ENCODE peak calls at places on chromosomes 1 and 21, in six cellular contexts. One of them, this sample, is unnamed.

GRCh38 chr1:44592208-44593145 is 81.8 kb downstream of the TMEM53 start:
- DNase-seq in heart right ventricle: no peak
- DNase-seq in uterus: no peak
- DNase-seq in spleen: peak; percentile 33
- DNase-seq in colonic mucosa: no peak
- DNase-seq in lower lobe of right lung: no peak
- DNase-seq in this sample: no peak

GRCh38 chr1:223411309-223411708 is 18.1 kb downstream of the CCDC185 start:
- DNase-seq in colonic mucosa: no peak
- DNase-seq in spleen: no peak
- DNase-seq in uterus: no peak
- DNase-seq in heart right ventricle: no peak
- DNase-seq in lower lobe of right lung: no peak
- DNase-seq in this sample: no peak

GRCh38 chr1:248730507-248731335 is 24.8 kb downstream of the LYPD8 start:
- DNase-seq in colonic mucosa: no peak
- DNase-seq in uterus: no peak
- DNase-seq in spleen: no peak
- DNase-seq in lower lobe of right lung: no peak
- DNase-seq in heart right ventricle: no peak
- DNase-seq in this sample: no peak

GRCh38 chr1:228372183-228373003 is 34.2 kb downstream of the TRIM11 start:
- DNase-seq in lower lobe of right lung: peak; percentile 52
- DNase-seq in colonic mucosa: peak; percentile 67
- DNase-seq in uterus: no peak
- DNase-seq in heart right ventricle: no peak
- DNase-seq in spleen: peak; percentile 79
- DNase-seq in this sample: no peak

GRCh38 chr1:183234660-183235476 is 48.8 kb downstream of the LAMC2 start:
- DNase-seq in uterus: peak; percentile 81
- DNase-seq in heart right ventricle: peak; percentile 69
- DNase-seq in lower lobe of right lung: no peak
- DNase-seq in colonic mucosa: peak; percentile 38
- DNase-seq in spleen: no peak
- DNase-seq in this sample: peak; percentile 96

GRCh38 chr1:236030572-236030971 is 34.3 kb downstream of the NID1 start:
- DNase-seq in uterus: no peak
- DNase-seq in spleen: no peak
- DNase-seq in lower lobe of right lung: no peak
- DNase-seq in heart right ventricle: no peak
- DNase-seq in colonic mucosa: no peak
- DNase-seq in this sample: no peak

GRCh38 chr1:154320882-154321608 is at the start of gene AQP10:
- DNase-seq in uterus: no peak
- DNase-seq in heart right ventricle: no peak
- DNase-seq in lower lobe of right lung: no peak
- DNase-seq in colonic mucosa: no peak
- DNase-seq in spleen: no peak
- DNase-seq in this sample: no peak

GRCh38 chr1:12441414-12442105 is 176.4 kb downstream of the DHRS3 start:
- DNase-seq in heart right ventricle: no peak
- DNase-seq in spleen: no peak
- DNase-seq in colonic mucosa: no peak
- DNase-seq in uterus: no peak
- DNase-seq in lower lobe of right lung: no peak
- DNase-seq in this sample: no peak

GRCh38 chr1:6619045-6619444 is 5.5 kb downstream of the PHF13 start:
- DNase-seq in spleen: no peak
- DNase-seq in heart right ventricle: no peak
- DNase-seq in uterus: no peak
- DNase-seq in colonic mucosa: no peak
- DNase-seq in lower lobe of right lung: no peak
- DNase-seq in this sample: no peak

GRCh38 chr1:219806642-219807041 is 121.7 kb downstream of the SLC30A10 start:
- DNase-seq in lower lobe of right lung: no peak
- DNase-seq in spleen: no peak
- DNase-seq in uterus: no peak
- DNase-seq in heart right ventricle: no peak
- DNase-seq in colonic mucosa: no peak
- DNase-seq in this sample: no peak

GRCh38 chr21:45432575-45433255 is 27.8 kb downstream of the COL18A1 start:
- DNase-seq in lower lobe of right lung: no peak
- DNase-seq in heart right ventricle: no peak
- DNase-seq in uterus: no peak
- DNase-seq in colonic mucosa: no peak
- DNase-seq in spleen: no peak
- DNase-seq in this sample: no peak

GRCh38 chr1:27402349-27402754 is 9.9 kb downstream of the GPR3 start:
- DNase-seq in uterus: peak; percentile 72
- DNase-seq in colonic mucosa: peak; percentile 83
- DNase-seq in lower lobe of right lung: peak; percentile 86
- DNase-seq in heart right ventricle: peak; percentile 79
- DNase-seq in spleen: peak; percentile 91
- DNase-seq in this sample: peak; percentile 52

GRCh38 chr1:92485374-92486250 is 1.1 kb downstream of the GFI1 start:
- DNase-seq in lower lobe of right lung: peak; percentile 81
- DNase-seq in uterus: no peak
- DNase-seq in spleen: peak; percentile 96
- DNase-seq in colonic mucosa: peak; percentile 70
- DNase-seq in heart right ventricle: no peak
- DNase-seq in this sample: peak; percentile 49

GRCh38 chr1:20112279-20113000 is 6.9 kb downstream of the PLA2G2D start:
- DNase-seq in colonic mucosa: no peak
- DNase-seq in lower lobe of right lung: no peak
- DNase-seq in spleen: no peak
- DNase-seq in uterus: no peak
- DNase-seq in heart right ventricle: no peak
- DNase-seq in this sample: no peak

GRCh38 chr1:119737040-119737682 is 25.4 kb downstream of the PHGDH start:
- DNase-seq in heart right ventricle: peak; percentile 36
- DNase-seq in colonic mucosa: peak; percentile 29
- DNase-seq in lower lobe of right lung: no peak
- DNase-seq in spleen: no peak
- DNase-seq in uterus: no peak
- DNase-seq in this sample: no peak

GRCh38 chr1:72229893-72230292 is 52.4 kb downstream of the NEGR1 start:
- DNase-seq in heart right ventricle: no peak
- DNase-seq in spleen: no peak
- DNase-seq in colonic mucosa: no peak
- DNase-seq in uterus: no peak
- DNase-seq in lower lobe of right lung: no peak
- DNase-seq in this sample: no peak
- H3K4me3 ChIP-seq in heart right ventricle: no peak overlapping the region
- H3K4me3 ChIP-seq in spleen: no peak overlapping the region
- H3K4me3 ChIP-seq in colonic mucosa: no peak overlapping the region
- H3K4me3 ChIP-seq in uterus: no peak overlapping the region
- H3K4me3 ChIP-seq in lower lobe of right lung: no peak overlapping the region
- H3K4me3 ChIP-seq in this sample: no peak overlapping the region

DNA sequence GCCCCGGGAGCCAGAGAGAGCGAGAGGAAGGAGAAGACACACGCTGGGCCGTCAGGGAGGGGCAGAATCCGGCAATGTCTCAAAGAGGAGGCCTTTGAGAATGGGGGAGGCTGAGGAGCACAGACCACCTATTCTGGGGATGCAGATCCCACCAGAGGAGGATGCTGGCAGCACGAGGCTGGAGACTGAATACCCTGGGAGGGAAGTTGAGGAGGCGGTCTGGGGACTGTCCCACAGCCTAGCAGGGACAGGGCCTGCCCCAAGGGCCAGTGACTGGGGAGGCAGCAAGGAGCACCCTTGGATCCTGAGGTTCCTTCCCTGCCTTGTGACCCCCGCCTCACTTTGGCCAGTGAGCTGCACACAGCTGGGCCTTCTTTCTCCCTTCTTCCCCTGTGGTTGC is 49.2 kb downstream of the SLC37A1 start:
- DNase-seq in spleen: peak; percentile 58
- DNase-seq in lower lobe of right lung: peak; percentile 33
- DNase-seq in uterus: no peak
- DNase-seq in heart right ventricle: no peak
- DNase-seq in colonic mucosa: no peak
- DNase-seq in this sample: no peak
- H3K36me3 ChIP-seq in spleen: no peaks in the 10 kb centered on the region
- H3K36me3 ChIP-seq in lower lobe of right lung: peaks cover 84% of the 10 kb centered on the region
- H3K36me3 ChIP-seq in uterus: no peaks in the 10 kb centered on the region
- H3K36me3 ChIP-seq in heart right ventricle: no peaks in the 10 kb centered on the region
- H3K36me3 ChIP-seq in colonic mucosa: peaks cover 29% of the 10 kb centered on the region
- H3K36me3 ChIP-seq in this sample: no peaks in the 10 kb centered on the region

GRCh38 chr1:214683596-214683995 is 80.6 kb downstream of the CENPF start:
- DNase-seq in lower lobe of right lung: no peak
- DNase-seq in heart right ventricle: no peak
- DNase-seq in spleen: no peak
- DNase-seq in uterus: no peak
- DNase-seq in colonic mucosa: no peak
- DNase-seq in this sample: no peak
- H3K4me3 ChIP-seq in lower lobe of right lung: no peak overlapping the region
- H3K4me3 ChIP-seq in heart right ventricle: no peak overlapping the region
- H3K4me3 ChIP-seq in spleen: no peak overlapping the region
- H3K4me3 ChIP-seq in uterus: no peak overlapping the region
- H3K4me3 ChIP-seq in colonic mucosa: no peak overlapping the region
- H3K4me3 ChIP-seq in this sample: no peak overlapping the region

GRCh38 chr1:55141295-55141893 is 73.8 kb downstream of the USP24 start:
- DNase-seq in uterus: no peak
- DNase-seq in spleen: no peak
- DNase-seq in heart right ventricle: no peak
- DNase-seq in lower lobe of right lung: no peak
- DNase-seq in colonic mucosa: no peak
- DNase-seq in this sample: no peak
- H3K36me3 ChIP-seq in uterus: no peaks in the 10 kb centered on the region
- H3K36me3 ChIP-seq in spleen: peaks cover 13% of the 10 kb centered on the region
- H3K36me3 ChIP-seq in heart right ventricle: peaks cover 5% of the 10 kb centered on the region
- H3K36me3 ChIP-seq in lower lobe of right lung: peaks cover 88% of the 10 kb centered on the region
- H3K36me3 ChIP-seq in colonic mucosa: peaks cover 9% of the 10 kb centered on the region
- H3K36me3 ChIP-seq in this sample: peaks cover 58% of the 10 kb centered on the region

GRCh38 chr1:47893412-47893811 is 103.8 kb downstream of the TRABD2B start:
- DNase-seq in spleen: no peak
- DNase-seq in lower lobe of right lung: no peak
- DNase-seq in heart right ventricle: no peak
- DNase-seq in uterus: no peak
- DNase-seq in colonic mucosa: no peak
- DNase-seq in this sample: no peak

GRCh38 chr1:47895436-47895835 is 101.7 kb downstream of the TRABD2B start:
- DNase-seq in colonic mucosa: no peak
- DNase-seq in spleen: no peak
- DNase-seq in uterus: no peak
- DNase-seq in heart right ventricle: no peak
- DNase-seq in lower lobe of right lung: no peak
- DNase-seq in this sample: no peak

GRCh38 chr1:47894718-47895393 is 102.3 kb downstream of the TRABD2B start:
- DNase-seq in heart right ventricle: no peak
- DNase-seq in uterus: no peak
- DNase-seq in colonic mucosa: peak; percentile 38
- DNase-seq in spleen: no peak
- DNase-seq in lower lobe of right lung: no peak
- DNase-seq in this sample: peak; percentile 31

GRCh38 chr1:47901001-47901575 is 96.1 kb downstream of the TRABD2B start:
- DNase-seq in lower lobe of right lung: no peak
- DNase-seq in heart right ventricle: no peak
- DNase-seq in colonic mucosa: no peak
- DNase-seq in spleen: no peak
- DNase-seq in uterus: no peak
- DNase-seq in this sample: no peak

DNA sequence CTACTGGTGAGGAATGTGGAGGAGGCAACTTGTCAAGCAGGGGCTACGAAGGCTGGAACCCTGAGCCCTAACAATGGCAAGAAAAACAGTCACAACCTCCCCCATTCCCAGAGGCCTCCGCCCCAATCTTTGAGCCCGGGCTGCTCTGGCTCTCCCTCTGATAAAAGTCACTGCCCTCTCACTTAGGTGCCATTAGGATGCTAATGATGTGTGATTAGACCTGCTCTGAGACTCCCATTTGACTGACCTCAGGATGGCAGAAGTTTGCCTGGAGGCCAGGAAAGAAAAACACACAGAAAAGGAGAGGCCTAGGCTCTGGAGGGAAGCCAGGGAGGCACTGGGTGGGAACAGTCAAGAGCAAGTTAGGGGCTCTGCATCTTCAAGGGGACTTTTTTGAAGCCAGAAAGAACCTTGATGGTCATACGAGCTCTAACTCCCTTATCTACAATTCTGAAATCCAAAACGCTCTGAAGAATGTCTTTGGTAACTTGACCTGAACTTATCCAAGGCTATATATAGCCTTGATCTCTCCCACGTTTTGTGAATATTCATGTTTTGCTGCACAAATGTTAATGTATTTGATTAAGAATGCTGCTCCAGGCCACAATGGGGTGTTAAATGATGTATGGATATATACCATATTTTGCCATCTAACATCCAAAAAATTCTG is 98.9 kb downstream of the TRABD2B start:
- DNase-seq in uterus: no peak
- DNase-seq in lower lobe of right lung: no peak
- DNase-seq in colonic mucosa: no peak
- DNase-seq in heart right ventricle: no peak
- DNase-seq in spleen: no peak
- DNase-seq in this sample: no peak
- H3K4me3 ChIP-seq in uterus: no peak overlapping the region
- H3K4me3 ChIP-seq in lower lobe of right lung: no peak overlapping the region
- H3K4me3 ChIP-seq in colonic mucosa: no peak overlapping the region
- H3K4me3 ChIP-seq in heart right ventricle: no peak overlapping the region
- H3K4me3 ChIP-seq in spleen: no peak overlapping the region
- H3K4me3 ChIP-seq in this sample: no peak overlapping the region

DNA sequence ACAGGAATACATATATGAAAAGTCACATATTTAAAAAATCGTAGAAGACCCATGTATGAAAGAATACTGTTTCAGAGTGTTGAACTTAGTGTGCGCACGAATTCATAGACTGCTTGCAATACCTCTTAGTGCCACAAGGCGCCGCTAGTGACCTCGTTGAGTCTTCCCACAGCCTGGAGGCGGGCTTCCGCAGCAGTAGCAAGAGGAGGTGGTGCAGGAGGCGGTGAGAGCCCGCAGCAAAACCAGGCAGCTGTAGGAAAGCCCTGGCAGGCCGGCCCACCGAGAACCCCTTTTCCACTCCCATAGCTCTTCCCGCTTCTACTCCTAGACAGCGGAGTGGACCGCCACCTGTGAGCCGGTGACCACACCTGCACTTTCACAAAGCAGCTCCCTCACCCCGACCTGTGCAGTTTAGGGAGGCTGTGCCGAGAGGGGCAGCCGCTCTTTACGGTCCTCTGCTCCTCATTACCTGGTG is 23.5 kb downstream of the MTARC1 start:
- DNase-seq in heart right ventricle: peak; percentile 79
- DNase-seq in colonic mucosa: peak; percentile 71
- DNase-seq in lower lobe of right lung: peak; percentile 89
- DNase-seq in uterus: peak; percentile 76
- DNase-seq in spleen: peak; percentile 94
- DNase-seq in this sample: peak; percentile 67
- H3K36me3 ChIP-seq in heart right ventricle: no peaks in the 10 kb centered on the region
- H3K36me3 ChIP-seq in colonic mucosa: no peaks in the 10 kb centered on the region
- H3K36me3 ChIP-seq in lower lobe of right lung: peaks cover 24% of the 10 kb centered on the region
- H3K36me3 ChIP-seq in uterus: no peaks in the 10 kb centered on the region
- H3K36me3 ChIP-seq in spleen: no peaks in the 10 kb centered on the region
- H3K36me3 ChIP-seq in this sample: no peaks in the 10 kb centered on the region

GRCh38 chr1:157774412-157774811 is 2.5 kb downstream of the FCRL2 start:
- DNase-seq in uterus: no peak
- DNase-seq in lower lobe of right lung: no peak
- DNase-seq in colonic mucosa: no peak
- DNase-seq in heart right ventricle: no peak
- DNase-seq in spleen: no peak
- DNase-seq in this sample: no peak
- H3K4me3 ChIP-seq in uterus: no peak overlapping the region
- H3K4me3 ChIP-seq in lower lobe of right lung: no peak overlapping the region
- H3K4me3 ChIP-seq in colonic mucosa: no peak overlapping the region
- H3K4me3 ChIP-seq in heart right ventricle: no peak overlapping the region
- H3K4me3 ChIP-seq in spleen: no peak overlapping the region
- H3K4me3 ChIP-seq in this sample: no peak overlapping the region

This sample was measured in MG63.